ENCODE peak calls at places on chromosome 6, in seven cellular contexts. N is HepG2, V is lower leg skin, M is ovary, O is endothelial cell of umbilical vein, A is testis, K is tibial nerve. T is an unnamed sample.

GRCh38 chr6:15061176-15061575 is 184.7 kb upstream of the JARID2 start:
- DNase-seq in N (no peak), O (no peak), M (no peak), A (no peak), V (no peak), K (no peak), T (peak)

GRCh38 chr6:166586424-166587156 is at the start of gene RAMACL:
- DNase-seq in M (no peak), A (peak), K (no peak), V (no peak), N (no peak), O (no peak), T (no peak)

GRCh38 chr6:165676435-165677068 is 13.5 kb upstream of the PDE10A start:
- DNase-seq in K (no peak), A (no peak), M (no peak), O (peak), N (no peak), V (no peak), T (no peak)

GRCh38 chr6:8574749-8575468 is 139.6 kb upstream of the SLC35B3 start:
- DNase-seq in A (no peak), M (no peak), K (no peak), O (no peak), V (no peak), N (no peak), T (no peak)

GRCh38 chr6:34324738-34325444 is 67.6 kb downstream of the NUDT3 start:
- DNase-seq in M (peak), N (no peak), A (peak), O (no peak), K (no peak), V (peak), T (peak)

GRCh38 chr6:118808794-118809668 is 84.9 kb upstream of the ASF1A start:
- DNase-seq in A (no peak), K (no peak), O (no peak), V (no peak), N (no peak), M (no peak), T (no peak)

GRCh38 chr6:132962936-132963579 is 148.7 kb downstream of the RPS12 start:
- DNase-seq in M (peak), K (peak), N (peak), V (peak), O (peak), A (peak), T (peak)

GRCh38 chr6:119350202-119351004 is 842 bp upstream of the MAN1A1 start:
- DNase-seq in N (peak), M (no peak), O (peak), V (peak), K (peak), A (peak), T (no peak)

GRCh38 chr6:118387921-118388701 is 160.0 kb upstream of the PLN start:
- DNase-seq in O (peak), N (no peak), V (no peak), A (no peak), K (no peak), M (no peak), T (no peak)

GRCh38 chr6:107763959-107764358 is 60.2 kb downstream of the SCML4 start:
- DNase-seq in V (no peak), N (no peak), K (no peak), A (no peak), M (no peak), O (no peak), T (no peak)

GRCh38 chr6:2035046-2035445 is 210.4 kb downstream of the GMDS start:
- DNase-seq in V (no peak), N (no peak), M (no peak), O (no peak), K (no peak), A (no peak), T (no peak)

GRCh38 chr6:28506807-28507475 is 8.7 kb downstream of the GPX6 start:
- DNase-seq in V (no peak), N (no peak), M (no peak), A (no peak), O (no peak), K (no peak), T (no peak)

GRCh38 chr6:1109134-1109533 is 202.8 kb upstream of the FOXQ1 start:
- DNase-seq in M (no peak), O (no peak), A (no peak), K (no peak), N (no peak), V (no peak), T (no peak)

GRCh38 chr6:56690519-56691200 is 48.0 kb upstream of the DST start:
- DNase-seq in M (no peak), V (no peak), O (peak), A (no peak), N (peak), K (no peak), T (no peak)

GRCh38 chr6:147448212-147448611 is 60.3 kb upstream of the SAMD5 start:
- DNase-seq in K (no peak), V (no peak), M (no peak), O (no peak), N (no peak), A (peak), T (no peak)

GRCh38 chr6:1247894-1248293 is 64.0 kb upstream of the FOXQ1 start:
- DNase-seq in O (no peak), A (no peak), V (no peak), N (no peak), M (no peak), K (no peak), T (no peak)

GRCh38 chr6:35202066-35202546 is 11.7 kb upstream of the SCUBE3 start:
- DNase-seq in M (no peak), K (no peak), O (no peak), N (no peak), V (no peak), A (no peak), T (peak)

GRCh38 chr6:24323632-24324337 is 34.1 kb downstream of the DCDC2 start:
- DNase-seq in M (no peak), N (peak), K (no peak), O (no peak), A (no peak), V (no peak), T (no peak)

GRCh38 chr6:68447112-68447511 is 188.0 kb upstream of the ADGRB3 start:
- DNase-seq in A (no peak), O (no peak), K (no peak), N (no peak), M (no peak), V (no peak), T (no peak)

GRCh38 chr6:101779051-101779844 is 385.7 kb downstream of the GRIK2 start:
- DNase-seq in M (no peak), N (no peak), K (no peak), O (no peak), V (no peak), A (no peak), T (no peak)

GRCh38 chr6:53999088-53999755 is 112.0 kb upstream of the MLIP start:
- DNase-seq in N (no peak), A (no peak), O (no peak), V (no peak), M (no peak), K (no peak), T (no peak)

GRCh38 chr6:169971951-169972651 is 220.7 kb downstream of the ERMARD start:
- DNase-seq in V (no peak), A (no peak), K (no peak), M (peak), N (no peak), O (no peak), T (peak)

GRCh38 chr6:132304891-132305305 is 96.4 kb downstream of the MOXD1 start:
- DNase-seq in V (no peak), A (no peak), M (peak), K (no peak), O (no peak), N (no peak), T (no peak)

GRCh38 chr6:146770965-146771735 is 172.4 kb downstream of the ADGB start:
- DNase-seq in M (no peak), N (no peak), A (peak), O (peak), K (peak), V (peak), T (peak)

GRCh38 chr6:19852090-19852457 is 14.9 kb downstream of the ID4 start:
- DNase-seq in N (no peak), A (no peak), M (no peak), V (no peak), O (no peak), K (no peak), T (no peak)

GRCh38 chr6:111676383-111676782 is 70.7 kb upstream of the TRAF3IP2 start:
- DNase-seq in M (no peak), V (no peak), K (no peak), O (no peak), A (no peak), N (peak), T (no peak)

GRCh38 chr6:28775052-28775376 is 148.8 kb downstream of the TRIM27 start:
- DNase-seq in V (no peak), A (no peak), O (no peak), N (no peak), M (no peak), K (no peak), T (no peak)

GRCh38 chr6:46010771-46011170 is 4.9 kb downstream of the CLIC5 start:
- DNase-seq in K (no peak), V (no peak), A (no peak), M (no peak), O (no peak), N (no peak), T (no peak)

GRCh38 chr6:170179925-170180324 is 111.0 kb downstream of the DLL1 start:
- DNase-seq in M (peak), N (no peak), K (no peak), V (no peak), O (no peak), A (no peak), T (no peak)

GRCh38 chr6:167134448-167135328 is 11.8 kb downstream of the CCR6 start:
- DNase-seq in V (no peak), A (no peak), O (no peak), N (no peak), K (no peak), M (no peak), T (no peak)

DNA sequence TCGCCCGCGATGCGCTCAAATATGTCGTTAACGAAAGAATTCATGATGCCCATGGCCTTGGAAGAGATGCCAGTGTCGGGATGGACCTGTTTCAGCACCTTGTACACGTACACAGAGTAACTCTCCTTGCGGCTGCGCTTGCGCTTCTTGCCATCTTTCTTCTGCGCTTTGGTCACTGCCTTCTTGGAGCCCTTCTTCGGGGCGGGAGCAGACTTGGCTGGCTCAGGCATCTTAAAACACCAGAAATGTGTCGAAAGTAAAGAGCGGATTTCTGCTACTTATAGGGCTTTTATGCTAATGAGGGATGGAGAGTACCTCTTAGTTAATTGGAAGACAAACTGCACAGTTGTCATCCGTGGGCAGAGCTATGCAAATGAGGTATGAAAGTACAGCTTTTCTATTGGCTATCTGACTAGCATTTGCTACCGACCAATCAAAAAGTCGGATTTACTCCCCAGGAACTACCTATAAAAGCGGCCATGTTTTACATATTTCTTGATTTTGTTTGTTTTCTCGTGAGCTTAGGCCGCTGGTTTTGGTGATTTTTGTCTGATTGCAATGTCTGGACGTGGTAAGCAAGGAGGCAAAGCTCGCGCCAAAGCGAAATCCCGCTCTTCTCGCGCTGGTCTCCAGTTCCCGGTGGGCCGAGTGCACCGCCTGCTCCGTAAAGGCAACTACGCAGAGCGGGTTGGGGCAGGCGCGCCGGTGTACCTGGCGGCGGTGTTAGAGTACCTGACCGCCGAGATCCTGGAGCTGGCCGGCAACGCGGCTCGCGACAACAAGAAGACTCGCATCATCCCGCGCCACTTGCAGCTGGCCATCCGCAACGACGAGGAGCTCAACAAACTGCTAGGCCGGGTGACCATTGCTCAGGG is 36.7 kb downstream of the HFE start:
- DNase-seq in N (peak), O (peak), V (peak), K (peak), A (peak), M (peak), T (peak)
- TF ChIP-seq POLR2A in N (peak), O (peak), V (peak), K (peak), A (peak), M (peak), T (peak)

GRCh38 chr6:3410385-3411360 is 46.2 kb downstream of the SLC22A23 start:
- DNase-seq in O (peak), N (peak), A (peak), M (peak), V (no peak), K (peak), T (peak)
- TF ChIP-seq POLR2A in O (no peak), N (no peak), A (no peak), M (no peak), V (no peak), K (no peak), T (no peak)

GRCh38 chr6:44762496-44762895 is 375.0 kb downstream of the CDC5L start:
- DNase-seq in A (no peak), K (no peak), N (no peak), M (no peak), O (no peak), V (no peak), T (no peak)
- TF ChIP-seq POLR2A in A (no peak), K (no peak), N (no peak), M (no peak), O (no peak), V (no peak), T (no peak)

GRCh38 chr6:41051873-41052272 is 1.1 kb upstream of the APOBEC2 start:
- DNase-seq in V (no peak), O (no peak), M (no peak), N (no peak), K (no peak), A (no peak), T (no peak)

GRCh38 chr6:41056768-41057490 is 3.9 kb downstream of the APOBEC2 start:
- DNase-seq in V (no peak), M (no peak), K (no peak), A (no peak), O (no peak), N (peak), T (no peak)

GRCh38 chr6:41053056-41053455 is at the start of gene APOBEC2:
- DNase-seq in M (no peak), N (no peak), A (no peak), V (no peak), O (no peak), K (no peak), T (peak)

GRCh38 chr6:41058783-41059181 is 5.8 kb downstream of the APOBEC2 start:
- DNase-seq in V (no peak), A (no peak), O (no peak), M (no peak), N (no peak), K (no peak), T (no peak)

GRCh38 chr6:41055149-41055548 is 2.1 kb downstream of the APOBEC2 start:
- DNase-seq in N (no peak), M (no peak), V (no peak), A (no peak), K (no peak), O (no peak), T (no peak)
- TF ChIP-seq POLR2A in N (no peak), M (no peak), V (no peak), A (no peak), K (no peak), O (no peak), T (peak)

GRCh38 chr6:44057931-44058616 is 69.2 kb downstream of the MRPL14 start:
- DNase-seq in V (no peak), N (no peak), M (no peak), A (no peak), K (peak), O (no peak), T (no peak)

GRCh38 chr6:44057238-44057930 is 69.9 kb downstream of the MRPL14 start:
- DNase-seq in A (no peak), M (no peak), K (no peak), O (no peak), V (no peak), N (no peak), T (no peak)

GRCh38 chr6:44059359-44060342 is 67.6 kb downstream of the MRPL14 start:
- DNase-seq in N (no peak), V (no peak), O (peak), M (no peak), A (no peak), K (no peak), T (no peak)

GRCh38 chr6:44060622-44061374 is 66.5 kb downstream of the MRPL14 start:
- DNase-seq in K (no peak), V (no peak), A (no peak), O (no peak), M (no peak), N (no peak), T (no peak)

GRCh38 chr6:44058617-44059358 is 68.5 kb downstream of the MRPL14 start:
- DNase-seq in K (no peak), N (peak), V (peak), A (peak), M (no peak), O (peak), T (peak)
- TF ChIP-seq POLR2A in K (no peak), N (no peak), V (no peak), A (no peak), M (no peak), O (no peak), T (no peak)

GRCh38 chr6:13988908-13989307 is 64.2 kb downstream of the RNF182 start:
- DNase-seq in O (no peak), M (no peak), K (no peak), V (no peak), A (no peak), N (no peak), T (no peak)

GRCh38 chr6:13988049-13988738 is 63.4 kb downstream of the RNF182 start:
- DNase-seq in M (no peak), V (no peak), A (no peak), O (no peak), K (no peak), N (no peak), T (no peak)

GRCh38 chr6:13987400-13987865 is 62.7 kb downstream of the RNF182 start:
- DNase-seq in M (no peak), V (no peak), N (no peak), A (no peak), K (no peak), O (no peak), T (no peak)

GRCh38 chr6:13986700-13987399 is 62.1 kb downstream of the RNF182 start:
- DNase-seq in A (no peak), V (no peak), O (no peak), M (no peak), K (no peak), N (no peak), T (no peak)

GRCh38 chr6:13985663-13986325 is 61.0 kb downstream of the RNF182 start:
- DNase-seq in A (no peak), V (no peak), N (no peak), O (no peak), K (no peak), M (no peak), T (no peak)
- TF ChIP-seq POLR2A in A (no peak), V (no peak), N (no peak), O (no peak), K (no peak), M (no peak), T (no peak)